ENCODE peak calls at places on chromosomes 1 and 21, in five cellular contexts. P is SK-N-MC, C is spleen, Y is prostate gland, U is tibial nerve. A is an unnamed sample. For H3K9me3, the result is how much of the 10 kb centered on the place peaks cover.

GRCh38 chr1:221886311-221887090 is 144.6 kb upstream of the DUSP10 start:
- DNase-seq in Y (no peak), C (no peak), U (no peak), P (no peak), A (no peak)

GRCh38 chr1:58836396-58836795 is 52.5 kb upstream of the JUN start:
- DNase-seq in P (no peak), C (no peak), Y (no peak), U (no peak), A (no peak)

GRCh38 chr1:36326499-36326898 is 3.1 kb upstream of the EVA1B start:
- DNase-seq in C (no peak), U (no peak), P (no peak), Y (no peak), A (no peak)

GRCh38 chr21:39020751-39021474 is 162.3 kb downstream of the PSMG1 start:
- DNase-seq in P (no peak), U (no peak), C (peak), Y (no peak), A (no peak)

GRCh38 chr21:26920055-26920454 is 46.8 kb downstream of the ADAMTS5 start:
- DNase-seq in P (no peak), C (no peak), Y (no peak), U (no peak), A (no peak)

GRCh38 chr1:38608202-38608864 is 251.2 kb downstream of the RRAGC start:
- DNase-seq in U (no peak), Y (no peak), P (no peak), C (no peak), A (no peak)

GRCh38 chr1:243884603-243885002 is 34.6 kb upstream of the AKT3 start:
- DNase-seq in P (no peak), U (no peak), Y (no peak), C (no peak), A (no peak)

GRCh38 chr21:15279484-15279883 is 214.7 kb upstream of the NRIP1 start:
- DNase-seq in U (no peak), Y (no peak), P (no peak), C (no peak), A (no peak)

GRCh38 chr1:199931666-199932377 is 95.7 kb upstream of the NR5A2 start:
- DNase-seq in P (no peak), U (no peak), Y (no peak), C (no peak), A (no peak)

GRCh38 chr1:114379987-114380386 is 131.0 kb downstream of the TRIM33 start:
- DNase-seq in P (no peak), U (no peak), Y (no peak), C (no peak), A (no peak)

GRCh38 chr1:227428803-227429202 is 110.5 kb upstream of the CDC42BPA start:
- DNase-seq in C (no peak), U (no peak), P (no peak), Y (peak), A (no peak)

GRCh38 chr21:27390384-27390783 is 423.5 kb upstream of the ADAMTS5 start:
- DNase-seq in U (no peak), C (no peak), P (no peak), Y (no peak), A (no peak)

GRCh38 chr1:67755619-67756018 is 70.6 kb downstream of the GADD45A start:
- DNase-seq in P (no peak), Y (no peak), U (no peak), C (no peak), A (no peak)

GRCh38 chr21:39710866-39711265 is 34.1 kb upstream of the IGSF5 start:
- DNase-seq in C (no peak), U (no peak), Y (no peak), P (no peak), A (no peak)

GRCh38 chr1:208248254-208248935 is 4.2 kb upstream of the PLXNA2 start:
- DNase-seq in U (no peak), Y (no peak), P (no peak), C (no peak), A (no peak)

GRCh38 chr1:162074548-162074947 is 5.1 kb downstream of the NOS1AP start:
- DNase-seq in C (no peak), P (no peak), U (no peak), Y (no peak), A (no peak)

DNA sequence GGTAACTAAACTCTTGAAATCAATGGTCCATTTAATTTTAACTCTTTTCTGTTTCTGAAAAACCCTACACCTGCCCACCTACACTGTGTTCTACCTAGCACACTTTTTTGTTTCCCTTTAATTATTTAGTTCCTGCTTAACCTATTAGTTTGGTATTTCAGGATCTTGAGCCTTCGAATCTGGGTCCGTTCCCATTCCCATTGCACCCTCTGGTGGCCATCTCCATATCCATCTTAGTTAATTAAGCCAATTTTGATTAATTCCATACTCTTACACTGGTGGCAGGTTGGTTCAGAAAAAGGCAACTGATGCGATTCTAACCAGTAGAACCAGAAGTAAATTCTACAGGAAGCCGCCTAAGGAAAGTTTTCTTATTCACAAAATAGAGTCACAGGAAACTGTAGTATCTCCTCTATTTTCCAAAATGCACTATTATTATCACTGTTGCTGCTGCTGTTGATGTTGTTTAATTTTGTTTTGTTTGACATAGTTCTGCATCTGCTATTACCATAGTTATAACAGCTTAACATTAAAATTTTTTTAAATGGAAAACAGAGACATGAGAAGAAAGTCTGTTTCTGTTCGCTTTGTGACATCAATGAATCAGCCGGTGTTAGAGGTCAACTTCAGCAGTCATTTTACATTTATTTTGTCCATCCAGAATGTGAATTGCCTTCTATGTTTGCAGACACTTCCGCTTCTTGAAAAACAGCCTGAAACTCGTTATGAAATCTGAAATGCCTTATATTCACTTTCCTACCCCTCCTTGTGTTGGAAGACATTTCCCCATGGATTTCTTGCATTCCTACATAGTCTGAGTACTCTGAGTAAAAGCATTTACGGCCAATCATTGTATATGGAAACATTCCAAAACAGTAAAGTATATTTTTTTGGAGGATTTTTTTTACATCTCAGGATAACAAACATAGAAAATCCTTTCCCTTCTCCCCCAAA is 115.5 kb upstream of the NCAM2 start:
- DNase-seq in C (no peak), U (peak), P (no peak), Y (no peak), A (no peak)
- H3K9me3 ChIP-seq in C (under half), U (under half), P (under half), Y (under half), A (under half)

DNA sequence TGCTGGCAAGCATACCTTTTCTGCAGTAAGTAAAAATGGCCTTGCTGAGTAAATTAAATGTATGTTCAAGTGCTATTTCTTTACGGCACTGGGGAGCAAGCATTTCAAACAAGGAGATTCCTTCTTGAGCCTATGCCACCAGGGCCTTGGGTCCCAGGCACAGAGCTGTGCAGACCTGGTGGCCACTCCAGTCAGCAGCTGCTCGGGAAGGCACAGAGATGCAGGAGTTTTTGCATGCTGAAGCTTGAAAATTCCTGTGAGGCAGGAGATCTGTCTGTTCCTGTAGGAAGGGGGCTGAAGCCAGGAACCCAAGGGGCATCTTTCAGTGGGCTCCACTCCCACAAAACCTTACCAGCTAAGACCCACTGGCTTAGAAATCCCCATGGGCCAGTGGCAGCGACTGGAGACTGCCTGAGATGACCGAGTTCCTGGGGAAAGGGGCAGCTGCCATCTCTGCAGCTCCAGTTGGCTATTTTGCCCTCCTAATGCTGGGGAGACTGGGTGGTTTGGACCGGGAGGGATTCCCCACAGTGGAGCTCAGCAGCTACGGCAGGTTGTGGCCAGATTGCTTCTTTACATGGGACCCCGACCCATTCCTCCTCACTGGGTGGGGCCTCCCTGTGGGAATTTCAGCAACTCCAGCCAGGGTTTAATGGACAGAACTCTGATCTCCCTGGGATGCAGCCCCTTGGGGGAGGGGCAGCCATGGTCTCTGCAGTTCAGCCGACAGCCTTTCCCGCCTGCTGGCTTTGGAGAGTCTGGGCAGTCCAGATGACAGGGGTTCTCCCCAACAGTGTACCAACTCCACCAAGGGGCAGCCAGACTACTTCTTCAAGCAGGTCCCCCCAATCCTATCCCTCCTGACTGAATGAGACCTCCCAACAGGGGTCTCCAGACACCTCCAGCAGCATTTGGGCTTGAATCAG is 8.4 kb upstream of the PGBD2 start:
- DNase-seq in U (no peak), C (no peak), P (no peak), Y (no peak), A (no peak)
- H3K9me3 ChIP-seq in U (under half), C (under half), P (under half), Y (under half), A (under half)

DNA sequence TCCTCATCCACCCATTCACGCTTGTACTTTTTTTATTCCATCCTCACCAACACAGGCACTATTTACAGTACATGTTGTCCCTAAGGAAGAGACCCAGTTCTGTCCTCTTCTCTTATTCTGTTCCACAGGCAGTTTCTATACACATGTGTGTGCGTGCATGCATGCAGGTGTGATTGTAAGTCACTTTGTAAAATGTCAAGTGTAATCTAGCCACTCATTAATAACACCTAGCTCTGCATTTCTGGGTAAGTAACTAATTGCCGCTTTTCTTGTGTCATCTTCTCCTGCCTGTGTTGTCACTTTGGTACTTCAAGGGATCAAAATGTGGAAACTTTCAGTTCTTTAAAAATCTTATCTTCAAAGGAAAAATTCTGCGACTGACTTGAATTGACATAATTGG is 377.2 kb downstream of the SEC16B start:
- DNase-seq in C (no peak), Y (no peak), U (no peak), P (no peak), A (no peak)
- H3K9me3 ChIP-seq in C (under half), Y (under half), U (under half), P (under half), A (under half)

GRCh38 chr1:2829846-2830615 is 28.5 kb upstream of the TTC34 start:
- DNase-seq in U (no peak), C (no peak), Y (no peak), P (no peak), A (no peak)

GRCh38 chr1:2830761-2831425 is 29.4 kb upstream of the TTC34 start:
- DNase-seq in P (no peak), Y (no peak), U (no peak), C (no peak), A (no peak)

GRCh38 chr1:2832506-2833453 is 31.3 kb upstream of the TTC34 start:
- DNase-seq in Y (no peak), C (no peak), P (no peak), U (no peak), A (no peak)

GRCh38 chr1:2833454-2834145 is 32.1 kb upstream of the TTC34 start:
- DNase-seq in P (no peak), C (no peak), U (no peak), Y (no peak), A (no peak)

GRCh38 chr1:2831596-2832212 is 30.2 kb upstream of the TTC34 start:
- DNase-seq in P (no peak), U (no peak), C (no peak), Y (no peak), A (no peak)
- H3K9me3 ChIP-seq in P (under half), U (under half), C (under half), Y (under half), A (under half)

A was measured in T-helper 17 cell.